ENCODE peak calls at places on chromosome 2, in seven cellular contexts. One of them, this sample, is unnamed.

GRCh38 chr2:85710687-85711577 is 16.8 kb downstream of the GNLY start:
- DNase-seq in AG08395: no peak
- DNase-seq in AG09319: no peak
- DNase-seq in HAP-1: no peak
- DNase-seq in GM13976: no peak
- DNase-seq in non-pigmented ciliary epithelial cell: no peak
- DNase-seq in endothelial cell: no peak
- DNase-seq in this sample: no peak

GRCh38 chr2:147420517-147420916 is 424.3 kb upstream of the ACVR2A start:
- DNase-seq in GM13976: no peak
- DNase-seq in AG08395: no peak
- DNase-seq in HAP-1: no peak
- DNase-seq in endothelial cell: no peak
- DNase-seq in non-pigmented ciliary epithelial cell: no peak
- DNase-seq in AG09319: no peak
- DNase-seq in this sample: no peak

GRCh38 chr2:239397856-239398470 is 2.9 kb downstream of the HDAC4 start:
- DNase-seq in AG09319: no peak
- DNase-seq in AG08395: no peak
- DNase-seq in HAP-1: peak
- DNase-seq in GM13976: no peak
- DNase-seq in non-pigmented ciliary epithelial cell: no peak
- DNase-seq in endothelial cell: no peak
- DNase-seq in this sample: no peak

GRCh38 chr2:144479659-144480058 is 40.3 kb downstream of the ZEB2 start:
- DNase-seq in AG08395: no peak
- DNase-seq in AG09319: no peak
- DNase-seq in GM13976: no peak
- DNase-seq in non-pigmented ciliary epithelial cell: no peak
- DNase-seq in HAP-1: no peak
- DNase-seq in endothelial cell: no peak
- DNase-seq in this sample: no peak

GRCh38 chr2:175431054-175431780 is 249.7 kb upstream of the ATP5MC3 start:
- DNase-seq in GM13976: no peak
- DNase-seq in non-pigmented ciliary epithelial cell: no peak
- DNase-seq in AG08395: no peak
- DNase-seq in AG09319: no peak
- DNase-seq in HAP-1: no peak
- DNase-seq in endothelial cell: no peak
- DNase-seq in this sample: peak

GRCh38 chr2:240819404-240820013 is 510 bp downstream of the KIF1A start:
- DNase-seq in AG09319: no peak
- DNase-seq in non-pigmented ciliary epithelial cell: no peak
- DNase-seq in GM13976: peak
- DNase-seq in AG08395: no peak
- DNase-seq in endothelial cell: no peak
- DNase-seq in HAP-1: no peak
- DNase-seq in this sample: no peak

GRCh38 chr2:173881466-173881865 is 83.7 kb downstream of the SP3 start:
- DNase-seq in GM13976: no peak
- DNase-seq in non-pigmented ciliary epithelial cell: no peak
- DNase-seq in AG09319: no peak
- DNase-seq in AG08395: no peak
- DNase-seq in endothelial cell: no peak
- DNase-seq in HAP-1: no peak
- DNase-seq in this sample: no peak

GRCh38 chr2:216436369-216436768 is 24.1 kb downstream of the SMARCAL1 start:
- DNase-seq in endothelial cell: no peak
- DNase-seq in AG08395: no peak
- DNase-seq in HAP-1: no peak
- DNase-seq in GM13976: no peak
- DNase-seq in AG09319: no peak
- DNase-seq in non-pigmented ciliary epithelial cell: no peak
- DNase-seq in this sample: no peak

GRCh38 chr2:5315512-5315911 is 376.7 kb upstream of the SOX11 start:
- DNase-seq in HAP-1: no peak
- DNase-seq in AG08395: no peak
- DNase-seq in AG09319: no peak
- DNase-seq in GM13976: no peak
- DNase-seq in endothelial cell: no peak
- DNase-seq in non-pigmented ciliary epithelial cell: no peak
- DNase-seq in this sample: no peak

GRCh38 chr2:236969767-236970655 is 115.7 kb upstream of the COPS8 start:
- DNase-seq in AG08395: no peak
- DNase-seq in non-pigmented ciliary epithelial cell: no peak
- DNase-seq in AG09319: no peak
- DNase-seq in GM13976: no peak
- DNase-seq in HAP-1: no peak
- DNase-seq in endothelial cell: no peak
- DNase-seq in this sample: no peak

GRCh38 chr2:88959480-88960204 is 268.2 kb downstream of the RPIA start:
- DNase-seq in AG09319: no peak
- DNase-seq in GM13976: no peak
- DNase-seq in AG08395: no peak
- DNase-seq in non-pigmented ciliary epithelial cell: no peak
- DNase-seq in endothelial cell: no peak
- DNase-seq in HAP-1: no peak
- DNase-seq in this sample: no peak

GRCh38 chr2:153360239-153360638 is 118.3 kb downstream of the RPRM start:
- DNase-seq in AG09319: no peak
- DNase-seq in HAP-1: no peak
- DNase-seq in AG08395: no peak
- DNase-seq in endothelial cell: no peak
- DNase-seq in non-pigmented ciliary epithelial cell: no peak
- DNase-seq in GM13976: no peak
- DNase-seq in this sample: no peak

GRCh38 chr2:194260185-194260584 is 1396.8 kb upstream of the SLC39A10 start:
- DNase-seq in HAP-1: no peak
- DNase-seq in GM13976: no peak
- DNase-seq in endothelial cell: no peak
- DNase-seq in AG09319: no peak
- DNase-seq in non-pigmented ciliary epithelial cell: no peak
- DNase-seq in AG08395: no peak
- DNase-seq in this sample: no peak

GRCh38 chr2:173653427-173653795 is 298.7 kb downstream of the CDCA7 start:
- DNase-seq in AG09319: no peak
- DNase-seq in AG08395: no peak
- DNase-seq in non-pigmented ciliary epithelial cell: no peak
- DNase-seq in endothelial cell: no peak
- DNase-seq in GM13976: no peak
- DNase-seq in HAP-1: no peak
- DNase-seq in this sample: no peak

GRCh38 chr2:151638188-151638933 is 95.9 kb downstream of the NEB start:
- DNase-seq in AG08395: no peak
- DNase-seq in HAP-1: no peak
- DNase-seq in AG09319: no peak
- DNase-seq in GM13976: peak
- DNase-seq in endothelial cell: no peak
- DNase-seq in non-pigmented ciliary epithelial cell: no peak
- DNase-seq in this sample: no peak

GRCh38 chr2:3754280-3754679 is 50.9 kb downstream of the DCDC2C start:
- DNase-seq in non-pigmented ciliary epithelial cell: no peak
- DNase-seq in GM13976: no peak
- DNase-seq in AG08395: no peak
- DNase-seq in AG09319: no peak
- DNase-seq in HAP-1: no peak
- DNase-seq in endothelial cell: peak
- DNase-seq in this sample: no peak

GRCh38 chr2:150792780-150793300 is 305.4 kb upstream of the RND3 start:
- DNase-seq in AG08395: no peak
- DNase-seq in AG09319: no peak
- DNase-seq in HAP-1: no peak
- DNase-seq in GM13976: no peak
- DNase-seq in non-pigmented ciliary epithelial cell: no peak
- DNase-seq in endothelial cell: no peak
- DNase-seq in this sample: no peak

GRCh38 chr2:74895031-74895425 is 61.1 kb downstream of the HK2 start:
- DNase-seq in non-pigmented ciliary epithelial cell: no peak
- DNase-seq in endothelial cell: no peak
- DNase-seq in GM13976: no peak
- DNase-seq in HAP-1: no peak
- DNase-seq in AG08395: no peak
- DNase-seq in AG09319: no peak
- DNase-seq in this sample: no peak

GRCh38 chr2:74399785-74400184 is 19.7 kb upstream of the DCTN1 start:
- DNase-seq in AG09319: no peak
- DNase-seq in HAP-1: no peak
- DNase-seq in AG08395: peak
- DNase-seq in GM13976: peak
- DNase-seq in non-pigmented ciliary epithelial cell: no peak
- DNase-seq in endothelial cell: no peak
- DNase-seq in this sample: no peak

GRCh38 chr2:213010106-213010779 is 141.2 kb downstream of the IKZF2 start:
- DNase-seq in AG09319: no peak
- DNase-seq in non-pigmented ciliary epithelial cell: no peak
- DNase-seq in AG08395: no peak
- DNase-seq in HAP-1: no peak
- DNase-seq in endothelial cell: no peak
- DNase-seq in GM13976: no peak
- DNase-seq in this sample: no peak

GRCh38 chr2:167814881-167815718 is 432.3 kb downstream of the STK39 start:
- DNase-seq in HAP-1: no peak
- DNase-seq in GM13976: no peak
- DNase-seq in endothelial cell: no peak
- DNase-seq in AG08395: no peak
- DNase-seq in non-pigmented ciliary epithelial cell: no peak
- DNase-seq in AG09319: no peak
- DNase-seq in this sample: no peak

GRCh38 chr2:48870503-48870902 is 115.0 kb upstream of the LHCGR start:
- DNase-seq in AG09319: no peak
- DNase-seq in HAP-1: no peak
- DNase-seq in AG08395: no peak
- DNase-seq in GM13976: no peak
- DNase-seq in endothelial cell: no peak
- DNase-seq in non-pigmented ciliary epithelial cell: no peak
- DNase-seq in this sample: no peak

GRCh38 chr2:240922982-240923537 is 16.9 kb downstream of the CROCC2 start:
- DNase-seq in HAP-1: no peak
- DNase-seq in AG09319: no peak
- DNase-seq in AG08395: no peak
- DNase-seq in non-pigmented ciliary epithelial cell: no peak
- DNase-seq in GM13976: no peak
- DNase-seq in endothelial cell: no peak
- DNase-seq in this sample: no peak

GRCh38 chr2:119387381-119388129 is 20.8 kb downstream of the DBI start:
- DNase-seq in GM13976: peak
- DNase-seq in non-pigmented ciliary epithelial cell: peak
- DNase-seq in HAP-1: no peak
- DNase-seq in endothelial cell: no peak
- DNase-seq in AG08395: peak
- DNase-seq in AG09319: peak
- DNase-seq in this sample: peak

GRCh38 chr2:159148891-159149290 is 137.6 kb downstream of the WDSUB1 start:
- DNase-seq in AG08395: no peak
- DNase-seq in GM13976: no peak
- DNase-seq in endothelial cell: no peak
- DNase-seq in AG09319: no peak
- DNase-seq in HAP-1: peak
- DNase-seq in non-pigmented ciliary epithelial cell: no peak
- DNase-seq in this sample: no peak

GRCh38 chr2:26235089-26235488 is 9.3 kb downstream of the HADHA start:
- DNase-seq in AG09319: no peak
- DNase-seq in endothelial cell: no peak
- DNase-seq in GM13976: no peak
- DNase-seq in HAP-1: no peak
- DNase-seq in AG08395: no peak
- DNase-seq in non-pigmented ciliary epithelial cell: no peak
- DNase-seq in this sample: no peak

GRCh38 chr2:215796160-215796559 is 217.2 kb downstream of the MREG start:
- DNase-seq in non-pigmented ciliary epithelial cell: peak
- DNase-seq in AG09319: no peak
- DNase-seq in HAP-1: no peak
- DNase-seq in GM13976: no peak
- DNase-seq in AG08395: peak
- DNase-seq in endothelial cell: no peak
- DNase-seq in this sample: no peak

GRCh38 chr2:10890706-10891270 is 20.9 kb upstream of the KCNF1 start:
- DNase-seq in AG09319: no peak
- DNase-seq in endothelial cell: no peak
- DNase-seq in GM13976: no peak
- DNase-seq in non-pigmented ciliary epithelial cell: no peak
- DNase-seq in HAP-1: no peak
- DNase-seq in AG08395: no peak
- DNase-seq in this sample: no peak

GRCh38 chr2:72040629-72041403 is 106.8 kb downstream of the CYP26B1 start:
- DNase-seq in GM13976: no peak
- DNase-seq in AG08395: no peak
- DNase-seq in endothelial cell: no peak
- DNase-seq in non-pigmented ciliary epithelial cell: peak
- DNase-seq in AG09319: no peak
- DNase-seq in HAP-1: no peak
- DNase-seq in this sample: no peak

GRCh38 chr2:71605781-71606241 is 152.4 kb downstream of the DYSF start:
- DNase-seq in HAP-1: no peak
- DNase-seq in AG09319: no peak
- DNase-seq in GM13976: no peak
- DNase-seq in non-pigmented ciliary epithelial cell: no peak
- DNase-seq in AG08395: no peak
- DNase-seq in endothelial cell: peak
- DNase-seq in this sample: no peak

GRCh38 chr2:45458909-45459563 is 152.0 kb downstream of the SRBD1 start:
- DNase-seq in GM13976: no peak
- DNase-seq in HAP-1: no peak
- DNase-seq in AG09319: peak
- DNase-seq in endothelial cell: peak
- DNase-seq in non-pigmented ciliary epithelial cell: peak
- DNase-seq in AG08395: peak
- DNase-seq in this sample: no peak

GRCh38 chr2:127575185-127575765 is 39.8 kb downstream of the MYO7B start:
- DNase-seq in HAP-1: no peak
- DNase-seq in endothelial cell: no peak
- DNase-seq in AG08395: no peak
- DNase-seq in non-pigmented ciliary epithelial cell: no peak
- DNase-seq in GM13976: peak
- DNase-seq in AG09319: no peak
- DNase-seq in this sample: no peak

GRCh38 chr2:20232837-20233207 is 7.9 kb upstream of the SDC1 start:
- DNase-seq in AG09319: no peak
- DNase-seq in AG08395: no peak
- DNase-seq in endothelial cell: no peak
- DNase-seq in GM13976: no peak
- DNase-seq in non-pigmented ciliary epithelial cell: no peak
- DNase-seq in HAP-1: no peak
- DNase-seq in this sample: no peak

GRCh38 chr2:120230515-120231471 is 7.6 kb upstream of the TMEM185B start:
- DNase-seq in GM13976: no peak
- DNase-seq in HAP-1: no peak
- DNase-seq in AG08395: no peak
- DNase-seq in AG09319: no peak
- DNase-seq in non-pigmented ciliary epithelial cell: no peak
- DNase-seq in endothelial cell: no peak
- DNase-seq in this sample: no peak

This sample was measured in SK-N-MC.